ENCODE peak calls at places on chromosomes 3 and 15, in six cellular contexts. C is HCT116, B is Panc1, Z is GM23338, N is HL-60, I is breast epithelium. Q is an unnamed sample.

GRCh38 chr3:134640872-134641470 is 9.9 kb downstream of the KY start:
- DNase-seq in C (peak; percentile 18), N (peak; percentile 37), B (no peak), I (no peak), Z (peak; percentile 79), Q (peak; percentile 64)

GRCh38 chr3:114746502-114746901 is 400.6 kb downstream of the ZBTB20 start:
- DNase-seq in N (no peak), I (no peak), B (no peak), Z (no peak), C (no peak), Q (no peak)

GRCh38 chr15:71469393-71469792 is 341.0 kb upstream of the NR2E3 start:
- DNase-seq in C (no peak), Z (peak; percentile 37), N (no peak), I (no peak), B (no peak), Q (no peak)

GRCh38 chr3:146685050-146685814 is 80.1 kb upstream of the PLSCR5 start:
- DNase-seq in C (no peak), I (no peak), N (no peak), Z (no peak), B (no peak), Q (no peak)

GRCh38 chr15:31472636-31473383 is 146.2 kb downstream of the KLF13 start:
- DNase-seq in Z (no peak), C (no peak), B (no peak), I (no peak), N (no peak), Q (no peak)

GRCh38 chr3:158713094-158713499 is 19.2 kb downstream of the RARRES1 start:
- DNase-seq in Z (no peak), C (no peak), N (no peak), I (no peak), B (no peak), Q (no peak)

GRCh38 chr15:35755237-35755802 is 209.4 kb upstream of the DPH6 start:
- DNase-seq in I (no peak), C (no peak), N (no peak), B (no peak), Z (no peak), Q (no peak)

GRCh38 chr15:63872759-63873510 is 39.2 kb upstream of the HERC1 start:
- DNase-seq in I (no peak), B (no peak), Z (no peak), N (no peak), C (no peak), Q (no peak)

GRCh38 chr15:43954181-43954621 is 127.4 kb downstream of the WDR76 start:
- DNase-seq in N (no peak), I (no peak), C (no peak), Z (no peak), B (no peak), Q (no peak)

GRCh38 chr3:140736863-140737460 is 59.1 kb downstream of the TRIM42 start:
- DNase-seq in Z (peak; percentile 77), B (no peak), N (no peak), I (no peak), C (no peak), Q (peak; percentile 54)

GRCh38 chr15:78859971-78860733 is 12.5 kb upstream of the MORF4L1 start:
- DNase-seq in N (peak; percentile 63), Z (peak; percentile 96), I (peak; percentile 60), C (peak; percentile 79), B (peak; percentile 68), Q (peak; percentile 83)
- TF ChIP-seq POLR2AphosphoS5 in N (no peak), Z (peak; percentile 57), I (peak; percentile 27), C (no peak), B (no peak), Q (peak; percentile 14)

GRCh38 chr3:126134219-126134975 is 46.0 kb downstream of the ALDH1L1 start:
- DNase-seq in N (peak; percentile 38), B (peak; percentile 17), C (peak; percentile 39), I (peak; percentile 66), Z (peak; percentile 89), Q (peak; percentile 87)
- TF ChIP-seq POLR2AphosphoS5 in N (no peak), B (no peak), C (no peak), I (no peak), Z (no peak), Q (no peak)

GRCh38 chr3:16545413-16546185 is 32.1 kb upstream of the RFTN1 start:
- DNase-seq in B (no peak), N (no peak), I (no peak), C (no peak), Z (no peak), Q (no peak)
- TF ChIP-seq POLR2AphosphoS5 in B (no peak), N (no peak), I (no peak), C (no peak), Z (no peak), Q (no peak)

DNA sequence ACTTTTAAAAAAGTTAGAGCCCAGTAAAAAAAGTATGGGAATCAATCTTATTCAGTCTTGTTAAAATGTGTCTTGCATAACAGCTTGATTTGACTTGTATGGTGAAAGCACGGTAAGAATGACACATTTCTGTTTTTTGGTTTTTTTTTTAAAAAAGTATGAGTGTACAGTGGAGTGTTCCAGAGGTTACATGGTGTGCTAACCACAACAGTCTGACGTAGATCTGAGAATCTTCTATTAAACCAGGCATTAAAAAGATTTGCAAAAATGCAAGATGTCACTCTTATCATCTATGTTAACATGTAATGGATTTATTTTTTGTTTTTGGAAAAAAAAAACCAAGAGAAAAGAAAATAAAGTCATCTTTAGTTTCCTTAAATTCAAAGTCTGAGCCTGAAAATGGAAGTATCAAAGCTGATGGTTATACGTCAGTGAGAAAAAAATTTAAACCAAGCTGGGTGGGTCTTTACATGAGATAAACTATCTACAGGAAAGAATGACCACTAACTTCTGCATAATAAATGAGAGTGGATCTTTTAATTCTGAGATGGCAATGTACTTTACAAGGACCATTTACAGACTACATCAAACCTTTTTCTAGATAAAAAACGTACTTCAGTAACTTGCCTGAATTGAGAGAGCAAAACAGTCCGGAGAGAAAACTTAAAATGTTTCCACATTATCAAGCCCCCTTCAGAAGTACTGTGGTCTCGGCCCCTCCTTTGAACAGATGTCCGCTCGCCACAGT is 1.6 kb downstream of the GABPB1 start:
- DNase-seq in N (peak; percentile 68), Z (no peak), I (no peak), C (no peak), B (no peak), Q (no peak)
- TF ChIP-seq POLR2AphosphoS5 in N (no peak), Z (no peak), I (no peak), C (no peak), B (no peak), Q (no peak)

DNA sequence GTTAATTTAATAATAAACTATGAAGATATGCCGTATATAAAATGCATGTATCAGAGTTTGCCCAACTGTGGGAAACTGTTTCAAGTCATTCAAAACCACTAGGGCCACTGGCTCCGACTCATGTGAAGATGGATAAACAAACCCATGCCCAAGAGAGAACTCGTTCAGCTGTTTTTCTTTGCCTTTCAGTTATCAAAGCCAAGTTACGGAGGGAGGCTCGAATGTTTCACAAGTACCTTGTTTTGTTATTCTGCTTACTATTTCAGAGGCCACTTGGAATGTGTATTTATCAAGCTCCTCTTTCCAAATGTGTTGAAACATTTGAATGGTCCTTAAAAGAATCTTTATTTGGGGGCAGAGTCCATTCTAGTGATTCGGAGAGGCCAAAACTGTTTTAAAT is 82.1 kb downstream of the DUT start:
- DNase-seq in Z (no peak), N (no peak), C (no peak), B (no peak), I (no peak), Q (no peak)
- TF ChIP-seq POLR2AphosphoS5 in Z (no peak), N (no peak), C (no peak), B (no peak), I (no peak), Q (no peak)

DNA sequence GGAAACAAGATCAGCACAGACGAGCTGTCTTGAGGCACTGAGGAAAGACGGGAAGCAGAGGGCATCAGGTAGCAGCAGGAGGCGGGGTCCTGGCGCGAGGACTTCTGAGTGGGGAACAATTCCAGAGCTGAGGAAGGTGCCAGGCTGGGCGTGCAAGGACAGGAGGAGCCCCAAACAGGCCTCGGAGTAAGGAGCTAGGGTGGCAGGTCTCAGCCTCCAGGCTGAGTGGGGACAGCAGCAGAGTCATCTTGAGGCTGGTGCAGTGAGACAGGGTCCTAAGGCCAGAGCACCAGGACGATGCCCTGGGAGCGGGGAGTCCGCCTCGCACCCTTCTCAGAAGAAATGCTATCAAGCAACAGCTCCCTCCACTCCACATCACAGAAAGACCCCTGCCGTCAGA is 78.4 kb downstream of the PCSK6 start:
- DNase-seq in C (no peak), B (no peak), Z (no peak), I (no peak), N (no peak), Q (no peak)
- TF ChIP-seq POLR2AphosphoS5 in C (no peak), B (no peak), Z (no peak), I (no peak), N (no peak), Q (no peak)

GRCh38 chr15:66912441-66912840 is 153.0 kb upstream of the SMAD3 start:
- DNase-seq in C (no peak), I (no peak), N (no peak), Z (no peak), B (no peak), Q (no peak)
- TF ChIP-seq POLR2AphosphoS5 in C (no peak), I (no peak), N (no peak), Z (no peak), B (no peak), Q (no peak)